ENCODE peak calls at places on chromosomes 1 and 21, in four cellular contexts. One of them, this sample, is unnamed.

GRCh38 chr21:46627726-46628125 is 7.7 kb upstream of the PRMT2 start:
- DNase-seq in amygdala: no peak
- DNase-seq in Calu3: no peak
- DNase-seq in NCI-H510A: no peak
- DNase-seq in this sample: no peak

GRCh38 chr1:157163273-157164127 is 25.3 kb upstream of the ETV3 start:
- DNase-seq in Calu3: peak
- DNase-seq in NCI-H510A: peak
- DNase-seq in amygdala: no peak
- DNase-seq in this sample: no peak

GRCh38 chr1:66733348-66734017 is 18.8 kb upstream of the DYNLT5 start:
- DNase-seq in amygdala: no peak
- DNase-seq in NCI-H510A: no peak
- DNase-seq in Calu3: no peak
- DNase-seq in this sample: no peak

GRCh38 chr1:41661428-41662060 is 177.1 kb upstream of the EDN2 start:
- DNase-seq in NCI-H510A: no peak
- DNase-seq in amygdala: no peak
- DNase-seq in Calu3: no peak
- DNase-seq in this sample: no peak

GRCh38 chr1:24293392-24294227 is 25.5 kb upstream of the GRHL3 start:
- DNase-seq in NCI-H510A: no peak
- DNase-seq in amygdala: no peak
- DNase-seq in Calu3: no peak
- DNase-seq in this sample: no peak

GRCh38 chr1:204830671-204831585 is 39.7 kb upstream of the NFASC start:
- DNase-seq in Calu3: no peak
- DNase-seq in NCI-H510A: peak
- DNase-seq in amygdala: no peak
- DNase-seq in this sample: no peak

GRCh38 chr1:13981142-13981541 is 281.2 kb downstream of the PRDM2 start:
- DNase-seq in NCI-H510A: no peak
- DNase-seq in amygdala: no peak
- DNase-seq in Calu3: no peak
- DNase-seq in this sample: no peak

GRCh38 chr1:173295995-173296394 is 88.9 kb upstream of the TNFSF4 start:
- DNase-seq in Calu3: no peak
- DNase-seq in NCI-H510A: no peak
- DNase-seq in amygdala: no peak
- DNase-seq in this sample: no peak

GRCh38 chr1:107820797-107821196 is 144.2 kb downstream of the VAV3 start:
- DNase-seq in NCI-H510A: no peak
- DNase-seq in Calu3: no peak
- DNase-seq in amygdala: no peak
- DNase-seq in this sample: no peak

GRCh38 chr1:68321084-68321685 is 88.9 kb upstream of the WLS start:
- DNase-seq in Calu3: peak
- DNase-seq in NCI-H510A: peak
- DNase-seq in amygdala: no peak
- DNase-seq in this sample: no peak

GRCh38 chr1:108117908-108118902 is 81.9 kb downstream of the SLC25A24 start:
- DNase-seq in amygdala: no peak
- DNase-seq in Calu3: no peak
- DNase-seq in NCI-H510A: no peak
- DNase-seq in this sample: no peak

GRCh38 chr21:45108034-45108790 is 33.8 kb downstream of the ADARB1 start:
- DNase-seq in NCI-H510A: no peak
- DNase-seq in Calu3: no peak
- DNase-seq in amygdala: no peak
- DNase-seq in this sample: no peak

GRCh38 chr1:72481420-72481819 is 199.1 kb upstream of the NEGR1 start:
- DNase-seq in amygdala: no peak
- DNase-seq in NCI-H510A: peak
- DNase-seq in Calu3: no peak
- DNase-seq in this sample: no peak

GRCh38 chr1:212692774-212693644 is 6.6 kb downstream of the BATF3 start:
- DNase-seq in amygdala: no peak
- DNase-seq in Calu3: no peak
- DNase-seq in NCI-H510A: no peak
- DNase-seq in this sample: no peak

GRCh38 chr21:15592271-15592860 is 137.4 kb upstream of the USP25 start:
- DNase-seq in amygdala: no peak
- DNase-seq in NCI-H510A: no peak
- DNase-seq in Calu3: peak
- DNase-seq in this sample: peak

GRCh38 chr1:241985787-241986186 is 13.1 kb downstream of the MAP1LC3C start:
- DNase-seq in Calu3: peak
- DNase-seq in amygdala: no peak
- DNase-seq in NCI-H510A: no peak
- DNase-seq in this sample: peak

GRCh38 chr1:34370748-34371147 is 194.0 kb downstream of the C1orf94 start:
- DNase-seq in NCI-H510A: no peak
- DNase-seq in amygdala: no peak
- DNase-seq in Calu3: no peak
- DNase-seq in this sample: no peak

GRCh38 chr1:7893529-7894180 is 40.8 kb upstream of the UTS2 start:
- DNase-seq in NCI-H510A: no peak
- DNase-seq in Calu3: no peak
- DNase-seq in amygdala: no peak
- DNase-seq in this sample: no peak

GRCh38 chr1:85277027-85277625 is 694 bp upstream of the BCL10 start:
- DNase-seq in NCI-H510A: no peak
- DNase-seq in amygdala: no peak
- DNase-seq in Calu3: no peak
- DNase-seq in this sample: no peak

GRCh38 chr1:159152031-159152430 is 19.4 kb upstream of the CADM3 start:
- DNase-seq in NCI-H510A: no peak
- DNase-seq in amygdala: no peak
- DNase-seq in Calu3: no peak
- DNase-seq in this sample: no peak

GRCh38 chr1:154154534-154155181 is at the start of gene NUP210L:
- DNase-seq in NCI-H510A: peak
- DNase-seq in Calu3: no peak
- DNase-seq in amygdala: no peak
- DNase-seq in this sample: peak

GRCh38 chr1:5225687-5226389 is 571.4 kb downstream of the AJAP1 start:
- DNase-seq in NCI-H510A: no peak
- DNase-seq in amygdala: no peak
- DNase-seq in Calu3: no peak
- DNase-seq in this sample: no peak

GRCh38 chr1:115492880-115493279 is 148.9 kb upstream of the VANGL1 start:
- DNase-seq in Calu3: peak
- DNase-seq in NCI-H510A: no peak
- DNase-seq in amygdala: no peak
- DNase-seq in this sample: no peak

GRCh38 chr1:67159233-67159632 is 7.0 kb upstream of the IL23R start:
- DNase-seq in amygdala: no peak
- DNase-seq in Calu3: no peak
- DNase-seq in NCI-H510A: no peak
- DNase-seq in this sample: no peak

GRCh38 chr1:110019790-110020189 is 14.6 kb upstream of the STRIP1 start:
- DNase-seq in amygdala: no peak
- DNase-seq in NCI-H510A: no peak
- DNase-seq in Calu3: no peak
- DNase-seq in this sample: no peak

GRCh38 chr1:24216254-24216653 is 29.2 kb upstream of the IFNLR1 start:
- DNase-seq in NCI-H510A: peak
- DNase-seq in amygdala: no peak
- DNase-seq in Calu3: no peak
- DNase-seq in this sample: no peak

This sample was measured in frontal cortex.